ENCODE peak calls at places on chromosomes 6 and 20, in eight cellular contexts. N, P, B, T, A, X, L and G are unnamed samples.

GRCh38 chr6:11854418-11855165 is 76.0 kb upstream of the ADTRP start:
- DNase-seq in N (no peak), P (no peak), B (peak), T (peak), A (no peak), X (peak), L (no peak), G (no peak)

GRCh38 chr6:169229611-169230321 is 23.9 kb downstream of the THBS2 start:
- DNase-seq in N (no peak), P (no peak), B (no peak), T (no peak), A (no peak), X (no peak), L (no peak), G (no peak)

GRCh38 chr20:43322851-43323250 is 133.1 kb upstream of the PTPRT start:
- DNase-seq in N (no peak), P (no peak), B (peak), T (peak), A (no peak), X (peak), L (no peak), G (no peak)

GRCh38 chr20:38804682-38805501 is 605 bp upstream of the PPP1R16B start:
- DNase-seq in N (peak), P (peak), B (peak), T (no peak), A (no peak), X (no peak), L (peak), G (peak)

GRCh38 chr6:148677594-148678476 is 69.0 kb upstream of the UST start:
- DNase-seq in N (no peak), P (no peak), B (no peak), T (no peak), A (no peak), X (no peak), L (no peak), G (no peak)

GRCh38 chr20:57400262-57400701 is 9.1 kb downstream of the RBM38 start:
- DNase-seq in N (no peak), P (no peak), B (no peak), T (no peak), A (no peak), X (no peak), L (no peak), G (no peak)

GRCh38 chr6:85484941-85485340 is 35.1 kb downstream of the NT5E start:
- DNase-seq in N (no peak), P (no peak), B (no peak), T (no peak), A (no peak), X (no peak), L (no peak), G (no peak)

GRCh38 chr6:102197211-102197610 is 803.7 kb downstream of the GRIK2 start:
- DNase-seq in N (no peak), P (no peak), B (no peak), T (no peak), A (no peak), X (no peak), L (no peak), G (no peak)

GRCh38 chr6:13238640-13239216 is 89.6 kb downstream of the TBC1D7 start:
- DNase-seq in N (no peak), P (no peak), B (no peak), T (no peak), A (no peak), X (no peak), L (no peak), G (no peak)

GRCh38 chr20:2701671-2702081 is 9.1 kb downstream of the EBF4 start:
- DNase-seq in N (no peak), P (no peak), B (no peak), T (no peak), A (no peak), X (no peak), L (no peak), G (no peak)

GRCh38 chr6:125904871-125905270 is 51.7 kb upstream of the HINT3 start:
- DNase-seq in N (no peak), P (no peak), B (no peak), T (peak), A (no peak), X (peak), L (no peak), G (peak)

GRCh38 chr20:58606184-58606583 is 44.9 kb upstream of the STX16 start:
- DNase-seq in N (no peak), P (no peak), B (no peak), T (no peak), A (no peak), X (no peak), L (no peak), G (no peak)

GRCh38 chr6:90294614-90294988 is 2.0 kb downstream of the BACH2 start:
- DNase-seq in N (no peak), P (peak), B (no peak), T (no peak), A (no peak), X (no peak), L (peak), G (no peak)

GRCh38 chr6:144776031-144776819 is 491.1 kb downstream of the UTRN start:
- DNase-seq in N (no peak), P (no peak), B (no peak), T (no peak), A (no peak), X (no peak), L (no peak), G (no peak)

GRCh38 chr6:108739496-108740330 is 108.5 kb upstream of the ARMC2 start:
- DNase-seq in N (no peak), P (no peak), B (peak), T (no peak), A (no peak), X (no peak), L (no peak), G (no peak)

GRCh38 chr20:22248052-22248667 is 336.2 kb downstream of the FOXA2 start:
- DNase-seq in N (no peak), P (no peak), B (peak), T (no peak), A (no peak), X (no peak), L (no peak), G (no peak)

GRCh38 chr6:166691741-166692140 is 64.7 kb upstream of the RPS6KA2 start:
- DNase-seq in N (no peak), P (no peak), B (peak), T (no peak), A (no peak), X (no peak), L (no peak), G (no peak)

GRCh38 chr6:109257494-109257893 is 124.8 kb downstream of the CD164 start:
- DNase-seq in N (no peak), P (no peak), B (no peak), T (no peak), A (no peak), X (no peak), L (no peak), G (no peak)

GRCh38 chr6:51792273-51793030 is 295.0 kb downstream of the PKHD1 start:
- DNase-seq in N (no peak), P (no peak), B (no peak), T (no peak), A (no peak), X (no peak), L (no peak), G (no peak)

GRCh38 chr6:150546457-150546856 is 53.2 kb upstream of the PLEKHG1 start:
- DNase-seq in N (no peak), P (no peak), B (no peak), T (no peak), A (no peak), X (no peak), L (no peak), G (no peak)